ENCODE peak calls at places on chromosomes 4 and X, in six cellular contexts. One of them, this sample, is unnamed.

GRCh38 chr4:26687728-26688127 is 103.8 kb downstream of the TBC1D19 start:
- DNase-seq in GM12865: no peak
- DNase-seq in fibroblast of lung: peak
- DNase-seq in psoas muscle: no peak
- DNase-seq in MCF 10A: peak
- DNase-seq in OCI-LY7: no peak
- DNase-seq in this sample: peak

GRCh38 chr4:19239565-19239964 is 1012.1 kb upstream of the SLIT2 start:
- DNase-seq in GM12865: no peak
- DNase-seq in OCI-LY7: no peak
- DNase-seq in psoas muscle: no peak
- DNase-seq in fibroblast of lung: peak
- DNase-seq in MCF 10A: peak
- DNase-seq in this sample: no peak

GRCh38 chr4:40065010-40065409 is 8.4 kb downstream of the N4BP2 start:
- DNase-seq in OCI-LY7: no peak
- DNase-seq in fibroblast of lung: no peak
- DNase-seq in MCF 10A: no peak
- DNase-seq in GM12865: no peak
- DNase-seq in psoas muscle: no peak
- DNase-seq in this sample: no peak

GRCh38 chrX:926991-927390 is 285.5 kb downstream of the CRLF2 start:
- DNase-seq in psoas muscle: no peak
- DNase-seq in MCF 10A: no peak
- DNase-seq in fibroblast of lung: no peak
- DNase-seq in OCI-LY7: no peak
- DNase-seq in GM12865: no peak
- DNase-seq in this sample: no peak

GRCh38 chr4:116585240-116585639 is 500.1 kb downstream of the TRAM1L1 start:
- DNase-seq in psoas muscle: no peak
- DNase-seq in OCI-LY7: no peak
- DNase-seq in MCF 10A: peak
- DNase-seq in GM12865: no peak
- DNase-seq in fibroblast of lung: no peak
- DNase-seq in this sample: no peak

GRCh38 chrX:21374994-21375794 is 976 bp downstream of the CNKSR2 start:
- DNase-seq in MCF 10A: no peak
- DNase-seq in GM12865: no peak
- DNase-seq in OCI-LY7: no peak
- DNase-seq in psoas muscle: peak
- DNase-seq in fibroblast of lung: no peak
- DNase-seq in this sample: no peak

GRCh38 chr4:144202091-144202490 is 61.6 kb upstream of the GYPA start:
- DNase-seq in MCF 10A: no peak
- DNase-seq in fibroblast of lung: no peak
- DNase-seq in psoas muscle: no peak
- DNase-seq in OCI-LY7: no peak
- DNase-seq in GM12865: no peak
- DNase-seq in this sample: no peak

GRCh38 chr4:150310159-150310895 is 232.1 kb downstream of the DCLK2 start:
- DNase-seq in fibroblast of lung: peak
- DNase-seq in OCI-LY7: no peak
- DNase-seq in psoas muscle: no peak
- DNase-seq in GM12865: no peak
- DNase-seq in MCF 10A: no peak
- DNase-seq in this sample: peak

GRCh38 chr4:56468097-56468422 is 643 bp downstream of the SRP72 start:
- DNase-seq in OCI-LY7: no peak
- DNase-seq in fibroblast of lung: peak
- DNase-seq in MCF 10A: peak
- DNase-seq in psoas muscle: no peak
- DNase-seq in GM12865: peak
- DNase-seq in this sample: no peak

GRCh38 chr4:73620115-73620792 is at the start of gene RASSF6:
- DNase-seq in psoas muscle: no peak
- DNase-seq in fibroblast of lung: peak
- DNase-seq in GM12865: peak
- DNase-seq in MCF 10A: peak
- DNase-seq in OCI-LY7: peak
- DNase-seq in this sample: no peak

GRCh38 chr4:1871471-1872021 is 353 bp downstream of the NSD2 start:
- DNase-seq in OCI-LY7: peak
- DNase-seq in fibroblast of lung: peak
- DNase-seq in MCF 10A: no peak
- DNase-seq in psoas muscle: peak
- DNase-seq in GM12865: no peak
- DNase-seq in this sample: peak

GRCh38 chr4:30754021-30754420 is 33.9 kb downstream of the PCDH7 start:
- DNase-seq in psoas muscle: no peak
- DNase-seq in GM12865: no peak
- DNase-seq in OCI-LY7: no peak
- DNase-seq in fibroblast of lung: peak
- DNase-seq in MCF 10A: peak
- DNase-seq in this sample: no peak

GRCh38 chr4:153345011-153345981 is 808 bp downstream of the MND1 start:
- DNase-seq in OCI-LY7: peak
- DNase-seq in fibroblast of lung: peak
- DNase-seq in GM12865: peak
- DNase-seq in psoas muscle: peak
- DNase-seq in MCF 10A: peak
- DNase-seq in this sample: peak

GRCh38 chrX:39029221-39029620 is 228.0 kb downstream of the MID1IP1 start:
- DNase-seq in MCF 10A: no peak
- DNase-seq in OCI-LY7: no peak
- DNase-seq in psoas muscle: no peak
- DNase-seq in fibroblast of lung: no peak
- DNase-seq in GM12865: no peak
- DNase-seq in this sample: no peak

GRCh38 chr4:88211473-88212252 is 53.2 kb upstream of the ABCG2 start:
- DNase-seq in psoas muscle: no peak
- DNase-seq in MCF 10A: peak
- DNase-seq in OCI-LY7: peak
- DNase-seq in fibroblast of lung: no peak
- DNase-seq in GM12865: peak
- DNase-seq in this sample: peak

GRCh38 chr4:74663631-74664030 is 130.7 kb downstream of the BTC start:
- DNase-seq in fibroblast of lung: no peak
- DNase-seq in MCF 10A: no peak
- DNase-seq in GM12865: no peak
- DNase-seq in psoas muscle: no peak
- DNase-seq in OCI-LY7: no peak
- DNase-seq in this sample: no peak

GRCh38 chr4:57065730-57066482 is 44.3 kb downstream of the IGFBP7 start:
- DNase-seq in MCF 10A: no peak
- DNase-seq in GM12865: no peak
- DNase-seq in fibroblast of lung: peak
- DNase-seq in psoas muscle: no peak
- DNase-seq in OCI-LY7: no peak
- DNase-seq in this sample: no peak

GRCh38 chr4:150723727-150724411 is 141.9 kb downstream of the MAB21L2 start:
- DNase-seq in GM12865: no peak
- DNase-seq in MCF 10A: no peak
- DNase-seq in psoas muscle: no peak
- DNase-seq in fibroblast of lung: no peak
- DNase-seq in OCI-LY7: no peak
- DNase-seq in this sample: no peak

GRCh38 chr4:8032381-8032780 is 92.7 kb upstream of the AFAP1 start:
- DNase-seq in MCF 10A: no peak
- DNase-seq in OCI-LY7: no peak
- DNase-seq in psoas muscle: no peak
- DNase-seq in GM12865: no peak
- DNase-seq in fibroblast of lung: no peak
- DNase-seq in this sample: no peak

GRCh38 chr4:8035371-8035780 is 95.7 kb upstream of the AFAP1 start:
- DNase-seq in OCI-LY7: no peak
- DNase-seq in psoas muscle: no peak
- DNase-seq in fibroblast of lung: peak
- DNase-seq in MCF 10A: no peak
- DNase-seq in GM12865: peak
- DNase-seq in this sample: peak

GRCh38 chr4:8030121-8030781 is 90.6 kb upstream of the AFAP1 start:
- DNase-seq in MCF 10A: peak
- DNase-seq in fibroblast of lung: no peak
- DNase-seq in OCI-LY7: no peak
- DNase-seq in psoas muscle: no peak
- DNase-seq in GM12865: no peak
- DNase-seq in this sample: no peak

GRCh38 chr4:8033776-8034528 is 94.3 kb upstream of the AFAP1 start:
- DNase-seq in MCF 10A: no peak
- DNase-seq in fibroblast of lung: no peak
- DNase-seq in GM12865: no peak
- DNase-seq in psoas muscle: no peak
- DNase-seq in OCI-LY7: no peak
- DNase-seq in this sample: no peak

DNA sequence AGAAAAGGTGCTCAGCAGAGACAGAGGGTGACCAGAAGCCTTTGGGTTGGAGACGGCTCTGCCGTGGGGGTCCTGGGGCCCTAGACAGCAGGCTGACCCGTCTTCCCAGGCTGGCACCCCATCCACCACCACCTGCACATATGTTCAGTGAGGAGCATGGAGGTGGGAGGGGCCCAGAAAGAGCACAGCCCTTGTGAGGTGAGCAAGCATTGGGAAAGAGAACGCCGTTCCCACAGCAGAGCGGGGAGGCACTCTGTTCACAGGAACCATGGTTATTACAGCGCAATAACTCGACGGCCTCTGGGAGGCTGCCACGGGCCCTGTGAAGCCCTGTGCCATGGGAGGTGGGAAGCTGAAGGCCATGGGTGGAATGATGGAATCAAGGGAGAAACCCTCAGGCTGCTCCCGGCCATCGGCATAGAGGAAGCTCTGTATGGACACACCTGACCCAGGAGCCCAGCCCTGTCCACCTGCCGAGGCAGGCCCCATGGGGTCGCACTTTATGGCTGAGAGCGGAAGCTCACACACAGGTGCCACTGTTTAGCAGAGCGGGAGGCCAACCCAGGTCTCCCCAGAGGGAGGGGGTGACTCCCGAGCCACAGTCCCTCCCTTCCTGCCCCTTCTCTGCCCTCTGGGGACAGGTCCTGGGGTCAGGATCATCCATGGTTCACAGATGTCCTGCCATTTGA is 93.5 kb upstream of the AFAP1 start:
- DNase-seq in psoas muscle: no peak
- DNase-seq in OCI-LY7: no peak
- DNase-seq in MCF 10A: no peak
- DNase-seq in GM12865: no peak
- DNase-seq in fibroblast of lung: no peak
- DNase-seq in this sample: no peak
- TF ChIP-seq CTCF in psoas muscle: no peak
- TF ChIP-seq CTCF in OCI-LY7: no peak
- TF ChIP-seq CTCF in MCF 10A: no peak
- TF ChIP-seq CTCF in GM12865: no peak
- TF ChIP-seq CTCF in fibroblast of lung: no peak
- TF ChIP-seq CTCF in this sample: no peak

GRCh38 chrX:29911673-29912072 is 303.7 kb upstream of the MAGEB2 start:
- DNase-seq in fibroblast of lung: no peak
- DNase-seq in MCF 10A: peak
- DNase-seq in OCI-LY7: no peak
- DNase-seq in psoas muscle: no peak
- DNase-seq in GM12865: peak
- DNase-seq in this sample: no peak
- TF ChIP-seq CTCF in fibroblast of lung: no peak
- TF ChIP-seq CTCF in MCF 10A: peak
- TF ChIP-seq CTCF in OCI-LY7: no peak
- TF ChIP-seq CTCF in psoas muscle: no peak
- TF ChIP-seq CTCF in GM12865: peak
- TF ChIP-seq CTCF in this sample: no peak

GRCh38 chr4:76984127-76984526 is 34.6 kb downstream of the SEPTIN11 start:
- DNase-seq in fibroblast of lung: peak
- DNase-seq in GM12865: peak
- DNase-seq in OCI-LY7: peak
- DNase-seq in MCF 10A: peak
- DNase-seq in psoas muscle: no peak
- DNase-seq in this sample: peak
- TF ChIP-seq CTCF in fibroblast of lung: peak
- TF ChIP-seq CTCF in GM12865: peak
- TF ChIP-seq CTCF in OCI-LY7: peak
- TF ChIP-seq CTCF in MCF 10A: peak
- TF ChIP-seq CTCF in psoas muscle: peak
- TF ChIP-seq CTCF in this sample: peak

GRCh38 chrX:18956322-18957032 is 27.4 kb downstream of the PHKA2 start:
- DNase-seq in psoas muscle: no peak
- DNase-seq in GM12865: no peak
- DNase-seq in OCI-LY7: no peak
- DNase-seq in MCF 10A: no peak
- DNase-seq in fibroblast of lung: no peak
- DNase-seq in this sample: no peak

GRCh38 chrX:18946157-18946556 is 37.8 kb downstream of the PHKA2 start:
- DNase-seq in GM12865: no peak
- DNase-seq in OCI-LY7: no peak
- DNase-seq in psoas muscle: no peak
- DNase-seq in MCF 10A: no peak
- DNase-seq in fibroblast of lung: peak
- DNase-seq in this sample: no peak

GRCh38 chrX:18949902-18950301 is 34.0 kb downstream of the PHKA2 start:
- DNase-seq in GM12865: no peak
- DNase-seq in MCF 10A: no peak
- DNase-seq in fibroblast of lung: no peak
- DNase-seq in OCI-LY7: no peak
- DNase-seq in psoas muscle: no peak
- DNase-seq in this sample: no peak

GRCh38 chrX:18955676-18956075 is 28.2 kb downstream of the PHKA2 start:
- DNase-seq in fibroblast of lung: no peak
- DNase-seq in OCI-LY7: no peak
- DNase-seq in psoas muscle: no peak
- DNase-seq in GM12865: no peak
- DNase-seq in MCF 10A: no peak
- DNase-seq in this sample: no peak

GRCh38 chrX:18951032-18951431 is 32.9 kb downstream of the PHKA2 start:
- DNase-seq in fibroblast of lung: no peak
- DNase-seq in OCI-LY7: no peak
- DNase-seq in psoas muscle: no peak
- DNase-seq in MCF 10A: no peak
- DNase-seq in GM12865: no peak
- DNase-seq in this sample: no peak
- TF ChIP-seq CTCF in fibroblast of lung: no peak
- TF ChIP-seq CTCF in OCI-LY7: no peak
- TF ChIP-seq CTCF in psoas muscle: no peak
- TF ChIP-seq CTCF in MCF 10A: no peak
- TF ChIP-seq CTCF in GM12865: no peak
- TF ChIP-seq CTCF in this sample: no peak

This sample was measured in AG10803.